ENCODE peak calls at places on chromosomes 16 and 17, in six cellular contexts. G, B, U, M, N and W are unnamed samples.
A peak's percentile ranks its signal among the peaks of the same experiment; 100 is the strongest.

GRCh38 chr16:1002399-1003161 is 21.0 kb downstream of the SOX8 start:
- DNase-seq in G (peak; percentile 43), B (no peak), U (no peak), M (no peak), N (peak; percentile 63), W (no peak)

GRCh38 chr16:70304892-70305448 is 6.0 kb downstream of the DDX19B start:
- DNase-seq in G (no peak), B (no peak), U (no peak), M (no peak), N (no peak), W (no peak)

GRCh38 chr16:87822571-87822970 is 46.7 kb downstream of the SLC7A5 start:
- DNase-seq in G (no peak), B (no peak), U (no peak), M (no peak), N (no peak), W (no peak)

GRCh38 chr17:57370051-57370581 is 113.8 kb downstream of the MSI2 start:
- DNase-seq in G (no peak), B (no peak), U (no peak), M (no peak), N (no peak), W (no peak)

GRCh38 chr16:69727916-69728270 is 1.5 kb upstream of the NQO1 start:
- DNase-seq in G (no peak), B (no peak), U (no peak), M (no peak), N (peak; percentile 85), W (no peak)

GRCh38 chr17:2239882-2240430 is 63.6 kb downstream of the SMG6 start:
- DNase-seq in G (no peak), B (peak; percentile 79), U (peak; percentile 55), M (no peak), N (peak; percentile 33), W (no peak)

GRCh38 chr17:71628306-71628705 is 492.5 kb upstream of the SOX9 start:
- DNase-seq in G (no peak), B (no peak), U (no peak), M (no peak), N (no peak), W (no peak)

GRCh38 chr17:1095853-1096675 is 83.7 kb downstream of the ABR start:
- DNase-seq in G (no peak), B (no peak), U (no peak), M (no peak), N (peak; percentile 67), W (no peak)

GRCh38 chr16:6382787-6383515 is 949.7 kb upstream of the RBFOX1 start:
- DNase-seq in G (no peak), B (no peak), U (no peak), M (no peak), N (no peak), W (no peak)

GRCh38 chr17:17063546-17064122 is 21.4 kb downstream of the MPRIP start:
- DNase-seq in G (no peak), B (peak; percentile 87), U (no peak), M (no peak), N (peak; percentile 39), W (no peak)

GRCh38 chr16:72464597-72465368 is 292.8 kb upstream of the PMFBP1 start:
- DNase-seq in G (no peak), B (no peak), U (no peak), M (no peak), N (no peak), W (no peak)

GRCh38 chr16:66026211-66026610 is 340.3 kb upstream of the CDH5 start:
- DNase-seq in G (no peak), B (no peak), U (no peak), M (no peak), N (no peak), W (no peak)

GRCh38 chr16:29021471-29021870 is 36.6 kb downstream of the LAT start:
- DNase-seq in G (no peak), B (no peak), U (no peak), M (no peak), N (no peak), W (no peak)

GRCh38 chr16:8934601-8935000 is 29.1 kb downstream of the USP7 start:
- DNase-seq in G (no peak), B (no peak), U (no peak), M (no peak), N (no peak), W (no peak)

GRCh38 chr16:8937803-8938202 is 25.9 kb downstream of the USP7 start:
- DNase-seq in G (no peak), B (no peak), U (no peak), M (no peak), N (no peak), W (no peak)

GRCh38 chr16:8931864-8932263 is 31.8 kb downstream of the USP7 start:
- DNase-seq in G (no peak), B (peak; percentile 48), U (no peak), M (peak; percentile 39), N (peak; percentile 51), W (no peak)

GRCh38 chr16:8936421-8936820 is 27.3 kb downstream of the USP7 start:
- DNase-seq in G (no peak), B (no peak), U (no peak), M (peak; percentile 24), N (peak; percentile 59), W (no peak)

GRCh38 chr16:8935989-8936388 is 27.7 kb downstream of the USP7 start:
- DNase-seq in G (no peak), B (no peak), U (no peak), M (no peak), N (no peak), W (no peak)
- TF ChIP-seq CTCF in G (no peak), B (no peak), U (no peak), M (no peak), N (no peak), W (no peak)

DNA sequence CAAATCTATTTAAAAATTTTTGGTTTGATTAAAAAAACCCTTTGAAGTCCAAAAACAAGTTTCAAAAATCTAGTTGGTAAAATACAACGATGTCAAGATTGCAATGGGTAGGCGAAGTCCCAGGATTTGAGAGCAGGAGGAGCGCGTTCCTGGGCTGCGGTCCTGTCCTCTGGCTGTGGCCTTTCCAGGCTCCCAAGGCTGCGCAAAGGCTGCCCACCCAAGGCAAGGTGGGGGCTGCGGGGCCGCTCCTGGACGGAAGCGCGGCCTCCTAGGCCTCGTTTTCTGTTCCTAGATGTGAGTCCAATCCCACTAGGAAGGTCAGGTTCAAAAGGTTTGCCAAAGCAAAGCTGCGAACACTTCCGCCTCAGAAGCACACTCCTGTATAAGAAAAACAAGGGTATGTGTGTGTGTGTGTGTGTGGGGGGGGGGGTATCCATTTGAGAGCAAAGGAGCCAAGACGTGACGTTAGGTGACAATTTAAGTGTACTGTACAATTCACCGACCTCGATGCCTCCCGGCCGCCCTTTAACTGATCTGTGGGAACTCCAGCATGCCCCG is 9.2 kb downstream of the AHSP start:
- DNase-seq in G (no peak), B (no peak), U (no peak), M (no peak), N (no peak), W (no peak)
- TF ChIP-seq CTCF in G (no peak), B (no peak), U (no peak), M (no peak), N (no peak), W (no peak)

GRCh38 chr16:15631730-15632409 is 11.1 kb downstream of the MARF1 start:
- DNase-seq in G (no peak), B (no peak), U (no peak), M (no peak), N (no peak), W (no peak)
- TF ChIP-seq CTCF in G (no peak), B (no peak), U (no peak), M (no peak), N (no peak), W (no peak)

DNA sequence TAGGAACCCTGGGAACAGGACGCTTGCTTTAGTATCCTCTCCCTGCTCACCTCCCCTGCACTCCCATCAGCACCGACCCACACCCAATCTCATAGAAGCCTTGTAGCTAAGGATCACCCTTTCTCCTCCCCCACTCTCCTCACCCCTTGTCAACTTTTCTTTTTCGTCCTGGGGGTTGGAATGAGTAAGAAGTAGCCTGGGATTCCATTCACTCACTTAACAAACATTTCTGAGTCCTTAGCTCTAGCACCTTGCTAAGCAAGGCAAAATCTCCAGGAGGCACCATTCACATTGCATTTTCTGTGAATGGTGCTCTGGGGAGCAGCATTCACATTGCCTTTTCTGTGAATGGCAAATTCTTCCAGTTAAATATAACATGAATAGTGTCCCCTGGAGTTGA is 1.1 kb upstream of the PGAP3 start:
- DNase-seq in G (no peak), B (no peak), U (no peak), M (no peak), N (no peak), W (no peak)
- TF ChIP-seq CTCF in G (no peak), B (no peak), U (no peak), M (no peak), N (no peak), W (no peak)

DNA sequence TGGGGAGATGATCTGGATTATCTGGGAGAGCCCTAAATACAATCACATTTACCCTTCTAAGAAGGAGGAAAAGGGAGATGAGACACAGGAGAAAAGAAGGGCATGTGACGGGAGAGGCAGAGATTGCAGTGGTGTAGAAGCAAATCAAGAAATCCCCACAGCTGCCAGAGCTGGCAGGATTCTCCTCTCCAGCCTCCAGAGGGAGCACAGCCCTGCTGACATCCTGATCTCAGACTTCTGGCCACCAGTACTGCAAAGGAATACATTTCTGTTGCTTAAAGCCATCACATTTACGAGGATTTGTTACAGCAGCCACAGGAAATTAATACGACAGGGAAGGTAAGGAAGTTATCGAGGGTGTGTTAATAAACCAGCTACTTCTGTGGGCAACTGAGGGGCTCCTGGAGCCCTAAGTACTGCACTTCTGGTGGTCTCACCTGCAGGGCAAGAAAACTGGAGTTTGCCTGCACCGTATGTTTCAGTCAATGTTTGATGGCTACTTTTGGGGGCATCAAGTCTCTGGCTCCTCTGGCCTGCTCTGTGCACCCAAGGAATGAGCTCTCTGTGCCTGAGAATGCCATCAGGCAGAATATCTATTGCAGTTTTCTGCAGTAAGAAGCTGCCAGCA is 22.9 kb upstream of the CDH13 start:
- DNase-seq in G (no peak), B (peak; percentile 39), U (no peak), M (no peak), N (peak; percentile 35), W (no peak)
- TF ChIP-seq CTCF in G (no peak), B (peak; percentile 76), U (peak; percentile 76), M (peak; percentile 70), N (peak; percentile 37), W (no peak)

DNA sequence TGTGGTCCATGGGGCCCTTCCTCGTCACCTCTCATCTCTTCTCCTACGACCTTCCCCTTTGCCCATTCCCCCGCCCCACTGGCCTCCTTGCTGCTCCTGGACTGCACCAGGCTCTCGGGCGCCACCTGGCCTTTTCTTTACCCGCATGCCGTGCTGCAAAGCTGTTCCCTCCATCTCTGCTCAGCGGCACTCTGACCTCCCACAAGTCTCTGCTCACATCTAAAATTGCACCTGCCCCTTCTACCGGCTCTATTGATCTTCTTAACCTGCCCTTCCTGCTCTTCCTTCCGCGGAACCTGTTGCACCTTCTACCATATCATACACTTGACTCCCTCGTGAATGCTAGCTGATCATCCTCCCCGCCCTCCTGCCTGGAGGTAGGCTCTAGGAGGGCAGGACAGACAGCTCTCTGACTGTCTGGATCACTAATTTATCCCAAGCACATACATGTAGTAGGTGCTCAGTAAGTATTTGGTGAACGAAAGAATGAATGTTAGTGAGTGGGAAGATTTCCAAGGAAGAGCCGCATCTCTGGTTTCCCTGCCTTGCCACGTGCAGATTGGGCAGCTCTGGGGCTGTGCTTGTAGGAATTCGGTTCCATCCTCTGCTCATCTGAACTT is 17.3 kb downstream of the DNAH17 start:
- DNase-seq in G (no peak), B (no peak), U (no peak), M (no peak), N (no peak), W (no peak)
- TF ChIP-seq CTCF in G (no peak), B (no peak), U (no peak), M (no peak), N (no peak), W (no peak)